ENCODE peak calls at places on chromosomes 7 and 10, in six cellular contexts. Z is naive thymus-derived CD4-positive, alpha-beta T cell; J is tibial artery; Q is prostate gland; E is esophagus squamous epithelium; R is upper lobe of right lung. S is an unnamed sample.

GRCh38 chr7:43619213-43620012 is 36.5 kb downstream of the STK17A start:
- DNase-seq in Z (no peak), J (no peak), Q (no peak), E (no peak), R (no peak), S (no peak)

GRCh38 chr10:8301831-8302230 is 247.3 kb downstream of the GATA3 start:
- DNase-seq in Z (no peak), J (no peak), Q (no peak), E (no peak), R (no peak), S (no peak)

GRCh38 chr7:114214454-114214853 is 200.2 kb upstream of the FOXP2 start:
- DNase-seq in Z (no peak), J (no peak), Q (no peak), E (no peak), R (no peak), S (no peak)

GRCh38 chr10:78756604-78757442 is 311.9 kb upstream of the ZMIZ1 start:
- DNase-seq in Z (peak; percentile 24), J (peak; percentile 94), Q (peak; percentile 55), E (peak; percentile 37), R (peak; percentile 82), S (peak; percentile 56)

GRCh38 chr7:135980665-135981180 is 3.6 kb upstream of the MTPN start:
- DNase-seq in Z (peak; percentile 44), J (no peak), Q (no peak), E (peak; percentile 14), R (no peak), S (no peak)

GRCh38 chr10:100623541-100623940 is 87.8 kb downstream of the HIF1AN start:
- DNase-seq in Z (no peak), J (peak; percentile 42), Q (no peak), E (no peak), R (peak; percentile 21), S (no peak)

GRCh38 chr7:2156756-2157472 is 75.8 kb downstream of the MAD1L1 start:
- DNase-seq in Z (no peak), J (peak; percentile 32), Q (no peak), E (no peak), R (no peak), S (no peak)

GRCh38 chr7:83599131-83599530 is 49.8 kb downstream of the SEMA3E start:
- DNase-seq in Z (no peak), J (no peak), Q (no peak), E (no peak), R (no peak), S (no peak)

GRCh38 chr10:47365561-47365960 is 17.4 kb downstream of the RBP3 start:
- DNase-seq in Z (no peak), J (peak; percentile 53), Q (no peak), E (no peak), R (no peak), S (no peak)

GRCh38 chr10:8336629-8337331 is 282.3 kb downstream of the GATA3 start:
- DNase-seq in Z (no peak), J (no peak), Q (no peak), E (no peak), R (no peak), S (no peak)

GRCh38 chr10:104080762-104081161 is 4.9 kb downstream of the COL17A1 start:
- DNase-seq in Z (no peak), J (no peak), Q (no peak), E (no peak), R (no peak), S (no peak)

GRCh38 chr10:87843714-87844113 is 19.6 kb downstream of the KLLN start:
- DNase-seq in Z (no peak), J (no peak), Q (no peak), E (no peak), R (no peak), S (no peak)

GRCh38 chr10:24541239-24541753 is 182.4 kb downstream of the ARHGAP21 start:
- DNase-seq in Z (no peak), J (no peak), Q (no peak), E (no peak), R (no peak), S (no peak)

GRCh38 chr10:62067560-62067959 is 166.1 kb downstream of the ARID5B start:
- DNase-seq in Z (no peak), J (no peak), Q (no peak), E (no peak), R (no peak), S (no peak)

GRCh38 chr10:131250454-131251145 is 60.9 kb downstream of the TCERG1L start:
- DNase-seq in Z (no peak), J (no peak), Q (no peak), E (no peak), R (peak; percentile 54), S (no peak)

GRCh38 chr10:116292493-116292892 is 19.5 kb upstream of the GFRA1 start:
- DNase-seq in Z (no peak), J (no peak), Q (no peak), E (no peak), R (no peak), S (no peak)

GRCh38 chr7:22698762-22699161 is 28.2 kb upstream of the IL6 start:
- DNase-seq in Z (no peak), J (no peak), Q (no peak), E (no peak), R (no peak), S (no peak)

GRCh38 chr7:34837316-34837715 is 179.3 kb downstream of the NPSR1 start:
- DNase-seq in Z (no peak), J (no peak), Q (no peak), E (no peak), R (no peak), S (no peak)
- H3K27ac ChIP-seq in Z (no peak overlapping the region), J (no peak overlapping the region), Q (no peak overlapping the region), E (no peak overlapping the region), R (no peak overlapping the region), S (no peak overlapping the region)

GRCh38 chr10:63103971-63104409 is 29.1 kb upstream of the NRBF2 start:
- DNase-seq in Z (no peak), J (no peak), Q (no peak), E (no peak), R (no peak), S (no peak)

GRCh38 chr10:63110940-63111339 is 22.2 kb upstream of the NRBF2 start:
- DNase-seq in Z (no peak), J (no peak), Q (no peak), E (no peak), R (no peak), S (no peak)

GRCh38 chr10:63107943-63108437 is 25.1 kb upstream of the NRBF2 start:
- DNase-seq in Z (no peak), J (no peak), Q (no peak), E (no peak), R (no peak), S (no peak)

DNA sequence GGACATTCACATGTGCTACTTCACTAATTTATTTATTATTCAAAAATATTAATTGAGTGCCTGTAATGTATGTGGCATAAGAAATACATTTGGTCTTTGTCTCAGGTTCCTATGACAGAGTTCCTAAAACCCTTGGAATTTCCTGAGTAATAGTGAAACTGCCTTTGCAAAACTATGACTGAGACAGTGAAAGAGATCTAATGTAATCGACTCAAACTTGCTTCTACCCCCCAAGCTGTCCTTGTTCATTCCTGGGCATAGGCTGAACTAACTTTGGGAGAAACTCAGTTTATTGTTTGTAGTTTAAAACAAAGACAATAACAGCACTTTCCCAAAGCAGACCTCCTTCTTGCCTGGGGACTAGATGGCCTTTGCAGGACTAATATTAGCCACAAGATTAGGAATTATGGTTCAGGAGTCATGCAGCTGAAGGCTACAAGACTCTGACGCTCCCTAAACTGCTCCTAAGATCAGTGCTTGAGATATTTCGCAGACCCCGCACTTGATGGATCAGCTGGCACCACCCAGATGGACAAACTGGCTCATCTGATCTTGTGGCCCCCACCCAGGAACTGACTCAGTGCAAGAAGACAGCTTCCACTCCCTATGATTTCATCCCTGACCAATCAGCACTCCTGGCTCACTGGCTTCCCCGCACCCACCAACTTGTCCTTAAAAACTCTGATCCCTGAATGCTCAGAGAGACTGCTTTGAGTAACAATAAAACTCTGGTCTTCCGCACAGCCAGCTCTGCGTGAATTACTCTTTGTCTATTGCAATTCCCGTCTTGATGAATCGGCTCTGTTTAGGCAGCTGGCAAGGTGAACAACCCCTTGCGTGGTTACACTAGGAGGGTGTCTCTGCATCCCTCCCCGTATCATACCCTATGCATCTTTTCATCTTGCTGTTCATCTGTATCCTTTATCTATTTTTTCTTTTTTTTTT is 27.0 kb upstream of the NRBF2 start:
- DNase-seq in Z (no peak), J (no peak), Q (no peak), E (no peak), R (no peak), S (peak; percentile 5)
- H3K27ac ChIP-seq in Z (no peak overlapping the region), J (no peak overlapping the region), Q (no peak overlapping the region), E (peak overlapping the region; percentile 58), R (no peak overlapping the region), S (no peak overlapping the region)

GRCh38 chr7:39979406-39980073 is 29.5 kb downstream of the CDK13 start:
- DNase-seq in Z (no peak), J (no peak), Q (no peak), E (no peak), R (no peak), S (no peak)

GRCh38 chr7:39978252-39978934 is 28.3 kb downstream of the CDK13 start:
- DNase-seq in Z (no peak), J (no peak), Q (no peak), E (no peak), R (no peak), S (no peak)
- H3K27ac ChIP-seq in Z (peak overlapping the region; percentile 24), J (no peak overlapping the region), Q (no peak overlapping the region), E (no peak overlapping the region), R (no peak overlapping the region), S (no peak overlapping the region)

GRCh38 chr7:30315589-30315988 is 31.2 kb downstream of the ZNRF2 start:
- DNase-seq in Z (no peak), J (no peak), Q (no peak), E (no peak), R (no peak), S (no peak)

GRCh38 chr7:30321992-30322637 is 37.7 kb downstream of the ZNRF2 start:
- DNase-seq in Z (no peak), J (no peak), Q (peak; percentile 16), E (no peak), R (no peak), S (no peak)

GRCh38 chr7:30322656-30323355 is 38.4 kb downstream of the ZNRF2 start:
- DNase-seq in Z (no peak), J (no peak), Q (no peak), E (no peak), R (no peak), S (no peak)

GRCh38 chr7:30320392-30320791 is 36.0 kb downstream of the ZNRF2 start:
- DNase-seq in Z (no peak), J (no peak), Q (no peak), E (no peak), R (no peak), S (no peak)

DNA sequence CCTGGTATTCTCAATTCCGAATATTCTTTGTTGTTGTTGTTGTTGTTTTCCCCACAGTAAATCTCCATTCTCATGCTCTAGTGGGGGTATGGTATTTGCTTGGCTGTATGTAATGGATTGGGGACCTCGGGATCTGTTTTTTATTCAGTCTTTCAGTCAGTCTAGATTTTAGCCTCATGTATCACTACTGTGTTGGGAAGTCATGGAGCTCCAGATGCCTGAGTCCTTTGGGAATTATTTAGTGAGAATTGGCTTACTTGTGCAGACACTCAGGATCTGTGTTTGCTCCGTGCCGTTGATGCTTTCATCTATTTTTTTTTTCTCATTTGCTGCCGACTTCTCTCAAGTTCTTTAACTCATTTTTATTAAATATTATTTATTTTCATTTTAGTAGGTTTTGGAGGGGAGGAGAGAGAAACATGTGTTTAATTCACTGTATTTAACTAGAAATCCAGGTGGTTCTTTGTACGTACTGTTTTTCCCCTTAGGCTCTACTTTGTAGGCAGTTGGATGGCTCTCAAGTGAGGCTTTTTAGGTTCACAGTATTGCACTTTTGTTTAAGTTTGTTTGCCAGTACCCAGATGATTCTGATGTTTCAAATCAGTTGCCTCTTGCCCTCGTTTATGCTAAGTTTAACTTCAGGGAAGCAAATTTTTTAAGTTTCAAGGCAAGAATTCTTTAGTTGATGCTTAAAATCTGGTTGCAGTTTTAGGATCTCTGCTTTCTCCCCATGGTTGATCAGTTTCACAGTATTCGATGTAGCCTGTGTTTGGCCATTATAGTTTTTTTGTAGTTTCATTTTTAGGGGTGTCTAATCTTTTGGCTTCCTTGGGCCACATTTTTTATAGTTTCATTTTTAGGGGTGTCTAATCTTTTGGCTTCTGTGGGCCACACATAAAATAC is 36.9 kb downstream of the ZNRF2 start:
- DNase-seq in Z (no peak), J (no peak), Q (no peak), E (no peak), R (no peak), S (no peak)
- H3K27ac ChIP-seq in Z (peak overlapping the region; percentile 75), J (peak overlapping the region; percentile 34), Q (peak overlapping the region; percentile 39), E (peak overlapping the region; percentile 53), R (peak overlapping the region; percentile 49), S (no peak overlapping the region)

S was measured in substantia nigra.